ENCODE peak calls at places on chromosomes 5 and 9, in ten cellular contexts. I, N, W, L, P, U, J, G, C and Z are unnamed samples.

GRCh38 chr9:19049872-19050636 is 827 bp downstream of the RRAGA start:
- DNase-seq in N (no peak), G (no peak), U (no peak), I (peak; percentile 45), W (peak; percentile 53), C (peak; percentile 20), J (no peak), L (no peak), P (peak; percentile 48), Z (peak; percentile 23)

GRCh38 chr9:136174779-136175744 is 29.9 kb downstream of the LHX3 start:
- DNase-seq in J (no peak), L (no peak), P (no peak), N (no peak), G (no peak), C (no peak), W (no peak), U (peak; percentile 44), I (peak; percentile 71), Z (no peak)

GRCh38 chr5:173498286-173498685 is 118.2 kb downstream of the BOD1 start:
- DNase-seq in P (no peak), L (peak; percentile 29), C (no peak), I (no peak), N (no peak), J (peak; percentile 69), U (peak; percentile 77), G (peak; percentile 57), W (peak; percentile 67), Z (no peak)

GRCh38 chr5:43639566-43639965 is 36.6 kb downstream of the NNT start:
- DNase-seq in J (no peak), W (no peak), I (no peak), C (no peak), U (no peak), N (no peak), G (no peak), P (no peak), L (no peak), Z (no peak)

GRCh38 chr9:33117306-33117705 is 40.8 kb upstream of the SMU1 start:
- DNase-seq in U (no peak), J (no peak), I (no peak), L (no peak), P (no peak), G (no peak), C (no peak), W (no peak), N (no peak), Z (no peak)

GRCh38 chr9:96344458-96345180 is 38.9 kb downstream of the SLC35D2 start:
- DNase-seq in W (peak; percentile 97), N (peak; percentile 34), I (peak; percentile 44), J (peak; percentile 20), G (peak; percentile 67), L (peak; percentile 15), C (no peak), U (peak; percentile 67), P (peak; percentile 62), Z (no peak)

GRCh38 chr5:136420168-136420916 is 55.0 kb upstream of the TRPC7 start:
- DNase-seq in G (no peak), U (no peak), W (no peak), P (no peak), C (no peak), L (no peak), I (no peak), N (no peak), J (no peak), Z (no peak)

GRCh38 chr9:90821697-90822096 is 20.1 kb downstream of the SYK start:
- DNase-seq in L (no peak), W (no peak), N (no peak), C (no peak), U (no peak), G (no peak), P (no peak), I (no peak), J (no peak), Z (no peak)

GRCh38 chr9:133654736-133655657 is 18.8 kb downstream of the DBH start:
- DNase-seq in G (no peak), P (no peak), W (no peak), C (no peak), I (no peak), U (peak; percentile 41), J (no peak), N (no peak), L (no peak), Z (no peak)

GRCh38 chr5:33721491-33722245 is 170.1 kb downstream of the ADAMTS12 start:
- DNase-seq in C (no peak), U (no peak), J (no peak), N (no peak), P (no peak), I (no peak), L (no peak), G (no peak), W (no peak), Z (no peak)
- H3K27ac ChIP-seq in C (no peak overlapping the region), U (no peak overlapping the region), J (no peak overlapping the region), N (no peak overlapping the region), P (no peak overlapping the region), I (no peak overlapping the region), L (no peak overlapping the region), G (no peak overlapping the region), W (no peak overlapping the region), Z (no peak overlapping the region)

GRCh38 chr9:70502690-70503089 is 88.2 kb upstream of the KLF9 start:
- DNase-seq in G (no peak), W (no peak), J (no peak), I (no peak), N (no peak), P (no peak), L (no peak), U (no peak), C (no peak), Z (no peak)
- H3K27ac ChIP-seq in G (peak overlapping the region; percentile 70), W (no peak overlapping the region), J (peak overlapping the region; percentile 27), I (no peak overlapping the region), N (no peak overlapping the region), P (no peak overlapping the region), L (no peak overlapping the region), U (no peak overlapping the region), C (no peak overlapping the region), Z (no peak overlapping the region)

DNA sequence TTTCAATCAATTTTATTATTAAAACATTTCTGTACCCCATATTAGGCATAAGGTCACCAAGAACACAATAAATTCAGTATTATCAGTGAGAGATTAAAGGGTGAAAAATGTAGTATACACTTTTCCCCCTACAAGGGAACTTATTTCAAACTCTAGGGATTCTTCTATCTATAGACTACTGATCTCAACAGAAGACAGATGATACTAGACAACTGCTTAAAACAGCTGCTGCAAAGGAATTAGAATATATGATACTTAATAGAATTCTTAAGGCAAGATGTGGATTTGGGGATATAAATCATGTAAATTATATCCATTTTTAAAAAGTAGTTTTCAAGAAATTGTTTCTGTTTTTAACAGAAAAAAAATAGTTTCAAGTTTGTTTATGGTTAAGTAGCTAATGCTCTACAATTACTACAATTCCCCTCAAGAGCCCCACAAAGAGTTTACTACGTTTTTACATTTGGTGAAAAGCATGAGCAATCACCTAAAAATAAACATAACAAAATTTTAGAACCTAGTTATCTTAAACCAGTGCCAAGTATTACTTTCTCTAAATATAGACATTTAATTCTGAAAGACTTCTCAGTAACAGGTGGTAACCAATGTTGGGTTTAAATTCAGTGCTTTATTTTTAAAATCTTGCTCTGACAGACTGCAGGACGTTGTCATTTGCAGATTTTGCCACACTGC is 6.0 kb downstream of the KIF24 start:
- DNase-seq in W (no peak), U (no peak), L (no peak), G (no peak), P (no peak), N (no peak), C (no peak), I (no peak), J (no peak), Z (no peak)
- H3K27ac ChIP-seq in W (no peak overlapping the region), U (no peak overlapping the region), L (no peak overlapping the region), G (no peak overlapping the region), P (no peak overlapping the region), N (no peak overlapping the region), C (no peak overlapping the region), I (no peak overlapping the region), J (peak overlapping the region; percentile 35), Z (no peak overlapping the region)

GRCh38 chr5:157342822-157343402 is 77.0 kb downstream of the CYFIP2 start:
- DNase-seq in G (no peak), C (peak; percentile 29), U (peak; percentile 67), W (peak; percentile 35), P (no peak), I (peak; percentile 56), N (no peak), J (no peak), L (peak; percentile 15), Z (peak; percentile 56)

GRCh38 chr5:157345067-157345466 is 79.1 kb downstream of the CYFIP2 start:
- DNase-seq in P (no peak), J (no peak), G (no peak), W (no peak), U (no peak), C (no peak), N (no peak), I (no peak), L (no peak), Z (no peak)

GRCh38 chr5:157347301-157348048 is 81.6 kb downstream of the CYFIP2 start:
- DNase-seq in W (no peak), G (no peak), U (peak; percentile 73), C (no peak), L (no peak), N (no peak), J (no peak), P (no peak), I (no peak), Z (no peak)

GRCh38 chr5:157345485-157345884 is 79.6 kb downstream of the CYFIP2 start:
- DNase-seq in P (no peak), N (no peak), I (no peak), L (no peak), G (no peak), U (no peak), J (no peak), C (no peak), W (no peak), Z (no peak)

GRCh38 chr5:157343842-157344790 is 78.2 kb downstream of the CYFIP2 start:
- DNase-seq in U (no peak), P (no peak), G (no peak), L (no peak), W (no peak), I (no peak), J (peak; percentile 15), N (no peak), C (no peak), Z (no peak)
- H3K27ac ChIP-seq in U (no peak overlapping the region), P (no peak overlapping the region), G (no peak overlapping the region), L (no peak overlapping the region), W (peak overlapping the region; percentile 1), I (no peak overlapping the region), J (peak overlapping the region; percentile 25), N (peak overlapping the region; percentile 65), C (no peak overlapping the region), Z (no peak overlapping the region)